ENCODE peak calls at places on chromosomes 12 and 14, in four cellular contexts. One of them, this sample, is unnamed.

GRCh38 chr14:55015006-55015405 is 11.9 kb downstream of the WDHD1 start:
- DNase-seq in left ventricle myocardium inferior: no peak
- DNase-seq in AML-193: no peak
- DNase-seq in HuH-7: no peak
- DNase-seq in this sample: no peak

GRCh38 chr14:23327947-23328744 is 6.9 kb downstream of the PABPN1 start:
- DNase-seq in left ventricle myocardium inferior: peak
- DNase-seq in HuH-7: peak
- DNase-seq in AML-193: peak
- DNase-seq in this sample: peak

GRCh38 chr12:121968880-121969279 is 50.5 kb downstream of the CFAP251 start:
- DNase-seq in HuH-7: no peak
- DNase-seq in left ventricle myocardium inferior: peak
- DNase-seq in AML-193: peak
- DNase-seq in this sample: no peak

GRCh38 chr12:25377475-25378179 is 126.9 kb upstream of the KRAS start:
- DNase-seq in left ventricle myocardium inferior: no peak
- DNase-seq in HuH-7: no peak
- DNase-seq in AML-193: no peak
- DNase-seq in this sample: peak

GRCh38 chr12:129641916-129642315 is 261.9 kb downstream of the TMEM132D start:
- DNase-seq in AML-193: no peak
- DNase-seq in HuH-7: no peak
- DNase-seq in left ventricle myocardium inferior: no peak
- DNase-seq in this sample: peak

GRCh38 chr12:52146822-52147366 is 44.9 kb downstream of the KRT80 start:
- DNase-seq in left ventricle myocardium inferior: no peak
- DNase-seq in AML-193: no peak
- DNase-seq in HuH-7: no peak
- DNase-seq in this sample: no peak

GRCh38 chr14:52153939-52154338 is 85.1 kb upstream of the NID2 start:
- DNase-seq in AML-193: no peak
- DNase-seq in left ventricle myocardium inferior: no peak
- DNase-seq in HuH-7: no peak
- DNase-seq in this sample: no peak

GRCh38 chr14:75295061-75295461 is 16.4 kb downstream of the FOS start:
- DNase-seq in left ventricle myocardium inferior: peak
- DNase-seq in HuH-7: no peak
- DNase-seq in AML-193: no peak
- DNase-seq in this sample: peak

GRCh38 chr12:61365001-61365400 is 895.2 kb upstream of the USP15 start:
- DNase-seq in HuH-7: no peak
- DNase-seq in AML-193: no peak
- DNase-seq in left ventricle myocardium inferior: no peak
- DNase-seq in this sample: no peak

GRCh38 chr12:57323402-57323801 is 72.4 kb upstream of the STAC3 start:
- DNase-seq in AML-193: no peak
- DNase-seq in left ventricle myocardium inferior: no peak
- DNase-seq in HuH-7: no peak
- DNase-seq in this sample: peak

GRCh38 chr12:12796171-12796570 is 10.7 kb downstream of the APOLD1 start:
- DNase-seq in left ventricle myocardium inferior: no peak
- DNase-seq in HuH-7: no peak
- DNase-seq in AML-193: no peak
- DNase-seq in this sample: no peak

GRCh38 chr14:69683971-69684370 is 72.6 kb downstream of the SUSD6 start:
- DNase-seq in HuH-7: no peak
- DNase-seq in left ventricle myocardium inferior: no peak
- DNase-seq in AML-193: no peak
- DNase-seq in this sample: no peak

GRCh38 chr12:94023879-94024278 is 124.5 kb upstream of the PLXNC1 start:
- DNase-seq in left ventricle myocardium inferior: no peak
- DNase-seq in HuH-7: no peak
- DNase-seq in AML-193: no peak
- DNase-seq in this sample: no peak

GRCh38 chr14:80955434-80955939 is at the start of gene TSHR:
- DNase-seq in AML-193: no peak
- DNase-seq in HuH-7: peak
- DNase-seq in left ventricle myocardium inferior: no peak
- DNase-seq in this sample: peak

GRCh38 chr12:132710062-132710421 is 600 bp upstream of the PGAM5 start:
- DNase-seq in left ventricle myocardium inferior: no peak
- DNase-seq in AML-193: no peak
- DNase-seq in HuH-7: no peak
- DNase-seq in this sample: no peak

GRCh38 chr14:79510659-79511058 is 700.6 kb downstream of the DIO2 start:
- DNase-seq in HuH-7: no peak
- DNase-seq in left ventricle myocardium inferior: no peak
- DNase-seq in AML-193: no peak
- DNase-seq in this sample: no peak

This sample was measured in cardiac muscle cell.